ENCODE peak calls at places on chromosome 13, in five cellular contexts. One of them, this sample, is unnamed.

GRCh38 chr13:28805193-28805819 is 14.8 kb upstream of the MTUS2 start:
- DNase-seq in progenitor cell of endocrine pancreas: no peak
- DNase-seq in mucosa of gallbladder: no peak
- DNase-seq in iPS DF 19.7: no peak
- DNase-seq in T-helper 17 cell: no peak
- DNase-seq in this sample: no peak

GRCh38 chr13:77928909-77929308 is 10.3 kb upstream of the EDNRB start:
- DNase-seq in progenitor cell of endocrine pancreas: no peak
- DNase-seq in mucosa of gallbladder: no peak
- DNase-seq in iPS DF 19.7: no peak
- DNase-seq in T-helper 17 cell: no peak
- DNase-seq in this sample: no peak

GRCh38 chr13:92938481-92939020 is 288.1 kb upstream of the GPC6 start:
- DNase-seq in progenitor cell of endocrine pancreas: no peak
- DNase-seq in mucosa of gallbladder: no peak
- DNase-seq in iPS DF 19.7: no peak
- DNase-seq in T-helper 17 cell: no peak
- DNase-seq in this sample: no peak

GRCh38 chr13:74187564-74187963 is 53.4 kb upstream of the KLF12 start:
- DNase-seq in progenitor cell of endocrine pancreas: no peak
- DNase-seq in mucosa of gallbladder: no peak
- DNase-seq in iPS DF 19.7: no peak
- DNase-seq in T-helper 17 cell: no peak
- DNase-seq in this sample: no peak

GRCh38 chr13:48944221-48944620 is 31.5 kb upstream of the FNDC3A start:
- DNase-seq in progenitor cell of endocrine pancreas: no peak
- DNase-seq in mucosa of gallbladder: no peak
- DNase-seq in iPS DF 19.7: no peak
- DNase-seq in T-helper 17 cell: no peak
- DNase-seq in this sample: no peak

GRCh38 chr13:41463823-41464602 is 6.7 kb downstream of the RGCC start:
- DNase-seq in progenitor cell of endocrine pancreas: no peak
- DNase-seq in mucosa of gallbladder: no peak
- DNase-seq in iPS DF 19.7: no peak
- DNase-seq in T-helper 17 cell: peak; percentile 27
- DNase-seq in this sample: no peak

GRCh38 chr13:73303858-73304257 is 245.1 kb downstream of the KLF5 start:
- DNase-seq in progenitor cell of endocrine pancreas: no peak
- DNase-seq in mucosa of gallbladder: no peak
- DNase-seq in iPS DF 19.7: no peak
- DNase-seq in T-helper 17 cell: no peak
- DNase-seq in this sample: no peak

GRCh38 chr13:49082653-49083536 is 107.2 kb downstream of the FNDC3A start:
- DNase-seq in progenitor cell of endocrine pancreas: no peak
- DNase-seq in mucosa of gallbladder: no peak
- DNase-seq in iPS DF 19.7: no peak
- DNase-seq in T-helper 17 cell: no peak
- DNase-seq in this sample: no peak

GRCh38 chr13:108194435-108194936 is 20.9 kb downstream of the LIG4 start:
- DNase-seq in progenitor cell of endocrine pancreas: no peak
- DNase-seq in mucosa of gallbladder: no peak
- DNase-seq in iPS DF 19.7: no peak
- DNase-seq in T-helper 17 cell: no peak
- DNase-seq in this sample: no peak

GRCh38 chr13:48123827-48124226 is 28.9 kb upstream of the MED4 start:
- DNase-seq in progenitor cell of endocrine pancreas: no peak
- DNase-seq in mucosa of gallbladder: no peak
- DNase-seq in iPS DF 19.7: no peak
- DNase-seq in T-helper 17 cell: no peak
- DNase-seq in this sample: no peak

GRCh38 chr13:99357149-99357596 is 50.0 kb upstream of the GPR183 start:
- DNase-seq in progenitor cell of endocrine pancreas: no peak
- DNase-seq in mucosa of gallbladder: no peak
- DNase-seq in iPS DF 19.7: no peak
- DNase-seq in T-helper 17 cell: no peak
- DNase-seq in this sample: no peak

GRCh38 chr13:31699650-31700049 is 39.7 kb upstream of the RXFP2 start:
- DNase-seq in progenitor cell of endocrine pancreas: no peak
- DNase-seq in mucosa of gallbladder: no peak
- DNase-seq in iPS DF 19.7: peak; percentile 30
- DNase-seq in T-helper 17 cell: no peak
- DNase-seq in this sample: no peak

This sample was measured in D721Med.